ENCODE peak calls at places on chromosomes 6 and 20, in ten cellular contexts. P, H, R, K, M, I, U, W, O and Q are unnamed samples.

GRCh38 chr20:6533321-6533720 is 234.2 kb upstream of the BMP2 start:
- DNase-seq in P (no peak), H (no peak), R (no peak), K (peak; percentile 61), M (no peak), I (no peak), U (no peak), W (peak; percentile 1), O (no peak), Q (peak; percentile 91)

GRCh38 chr6:149636116-149636515 is 12.4 kb downstream of the KATNA1 start:
- DNase-seq in P (no peak), H (no peak), R (no peak), K (no peak), M (no peak), I (no peak), U (no peak), W (peak; percentile 49), O (no peak), Q (no peak)

GRCh38 chr6:144302701-144303351 is 17.7 kb downstream of the UTRN start:
- DNase-seq in P (no peak), H (no peak), R (no peak), K (no peak), M (no peak), I (no peak), U (no peak), W (no peak), O (no peak), Q (no peak)

GRCh38 chr6:85580878-85581267 is 12.8 kb downstream of the SNX14 start:
- DNase-seq in P (peak; percentile 19), H (no peak), R (no peak), K (no peak), M (peak; percentile 66), I (no peak), U (no peak), W (peak; percentile 45), O (no peak), Q (no peak)

GRCh38 chr6:15205321-15205720 is 40.5 kb upstream of the JARID2 start:
- DNase-seq in P (no peak), H (no peak), R (no peak), K (peak; percentile 59), M (no peak), I (no peak), U (no peak), W (no peak), O (no peak), Q (no peak)

GRCh38 chr6:169071394-169071793 is 182.3 kb downstream of the THBS2 start:
- DNase-seq in P (no peak), H (no peak), R (no peak), K (no peak), M (no peak), I (no peak), U (no peak), W (no peak), O (no peak), Q (no peak)

GRCh38 chr6:6749791-6750434 is 161.4 kb downstream of the LY86 start:
- DNase-seq in P (peak; percentile 66), H (peak; percentile 88), R (no peak), K (peak; percentile 34), M (no peak), I (no peak), U (peak; percentile 90), W (peak; percentile 67), O (peak; percentile 74), Q (peak; percentile 42)

GRCh38 chr20:24779886-24780285 is 169.2 kb upstream of the CST7 start:
- DNase-seq in P (no peak), H (no peak), R (no peak), K (no peak), M (no peak), I (no peak), U (no peak), W (no peak), O (peak; percentile 18), Q (no peak)

GRCh38 chr20:50417484-50418235 is 92.5 kb upstream of the PTPN1 start:
- DNase-seq in P (no peak), H (no peak), R (no peak), K (no peak), M (no peak), I (no peak), U (peak; percentile 12), W (no peak), O (no peak), Q (no peak)

GRCh38 chr20:3710027-3710426 is 2.4 kb downstream of the SIGLEC1 start:
- DNase-seq in P (no peak), H (no peak), R (no peak), K (no peak), M (no peak), I (no peak), U (peak; percentile 73), W (no peak), O (peak; percentile 47), Q (no peak)

GRCh38 chr6:107489636-107490567 is at the start of gene SOBP:
- DNase-seq in P (peak; percentile 83), H (peak; percentile 84), R (peak; percentile 65), K (no peak), M (peak; percentile 35), I (peak; percentile 96), U (peak; percentile 87), W (peak; percentile 43), O (peak; percentile 55), Q (no peak)

GRCh38 chr6:456358-456857 is 64.9 kb downstream of the IRF4 start:
- DNase-seq in P (no peak), H (no peak), R (no peak), K (no peak), M (no peak), I (no peak), U (no peak), W (no peak), O (no peak), Q (no peak)

GRCh38 chr6:157595768-157596167 is 214.8 kb downstream of the ZDHHC14 start:
- DNase-seq in P (no peak), H (no peak), R (no peak), K (no peak), M (no peak), I (no peak), U (no peak), W (no peak), O (no peak), Q (no peak)
- TF ChIP-seq CTCF in P (no peak), H (no peak), R (no peak), K (no peak), M (no peak), I (no peak), U (no peak), W (no peak), O (no peak), Q (no peak)

GRCh38 chr20:36745927-36746659 is at the start of gene NDRG3:
- DNase-seq in P (peak; percentile 94), H (peak; percentile 94), R (peak; percentile 90), K (peak; percentile 59), M (peak; percentile 96), I (peak; percentile 97), U (peak; percentile 97), W (peak; percentile 92), O (peak; percentile 97), Q (peak; percentile 66)

GRCh38 chr20:36745234-36745926 is 510 bp downstream of the NDRG3 start:
- DNase-seq in P (peak; percentile 29), H (no peak), R (no peak), K (no peak), M (peak; percentile 21), I (no peak), U (peak; percentile 83), W (peak; percentile 22), O (peak; percentile 54), Q (no peak)

GRCh38 chr20:36744764-36745191 is 1.1 kb downstream of the NDRG3 start:
- DNase-seq in P (peak; percentile 72), H (no peak), R (no peak), K (no peak), M (peak; percentile 70), I (peak; percentile 73), U (no peak), W (peak; percentile 61), O (no peak), Q (no peak)

GRCh38 chr20:36742558-36742957 is 3.3 kb downstream of the NDRG3 start:
- DNase-seq in P (no peak), H (no peak), R (no peak), K (no peak), M (no peak), I (no peak), U (no peak), W (no peak), O (no peak), Q (no peak)

DNA sequence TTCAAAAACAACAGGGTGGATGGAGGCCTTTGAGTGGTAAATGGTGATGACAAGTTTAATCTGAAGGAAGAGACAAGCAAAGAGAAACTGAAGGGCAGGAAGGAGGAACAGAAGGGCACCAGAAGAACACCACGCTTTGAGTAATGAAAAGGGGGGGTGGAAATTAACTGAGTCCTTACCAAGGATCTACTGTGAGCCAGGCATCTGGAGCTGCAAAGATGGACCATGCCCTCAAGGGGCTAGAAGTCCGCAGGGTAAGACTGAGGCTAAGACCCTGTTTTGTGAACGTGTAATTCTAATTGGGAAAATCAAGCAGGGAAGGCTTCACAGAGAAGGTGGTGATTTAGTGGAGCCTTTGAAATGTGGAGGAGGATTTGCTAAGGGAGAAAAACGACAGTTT is 1.6 kb downstream of the NDRG3 start:
- DNase-seq in P (no peak), H (no peak), R (no peak), K (no peak), M (no peak), I (no peak), U (no peak), W (no peak), O (no peak), Q (no peak)
- H3K4me3 ChIP-seq in P (peak overlapping the region; percentile 74), H (no peak overlapping the region), R (no peak overlapping the region), K (no peak overlapping the region), M (no peak overlapping the region), I (peak overlapping the region; percentile 85), U (no peak overlapping the region), W (no peak overlapping the region), O (no peak overlapping the region), Q (no peak overlapping the region)

GRCh38 chr6:160455484-160456213 is 107.5 kb downstream of the SLC22A3 start:
- DNase-seq in P (peak; percentile 45), H (peak; percentile 79), R (peak; percentile 28), K (no peak), M (peak; percentile 51), I (peak; percentile 64), U (peak; percentile 78), W (peak; percentile 78), O (peak; percentile 55), Q (no peak)
- TF ChIP-seq CTCF in P (peak; percentile 97), H (peak; percentile 99), R (peak; percentile 91), K (peak; percentile 92), M (peak; percentile 99), I (peak; percentile 98), U (peak; percentile 89), W (peak; percentile 94), O (peak; percentile 93), Q (peak; percentile 94)

GRCh38 chr6:18328549-18328922 is 58.6 kb upstream of the RNF144B start:
- DNase-seq in P (no peak), H (no peak), R (no peak), K (no peak), M (no peak), I (no peak), U (no peak), W (no peak), O (no peak), Q (no peak)
- H3K4me3 ChIP-seq in P (no peak overlapping the region), H (no peak overlapping the region), R (no peak overlapping the region), K (no peak overlapping the region), M (no peak overlapping the region), I (no peak overlapping the region), U (peak overlapping the region; percentile 11), W (no peak overlapping the region), O (no peak overlapping the region), Q (no peak overlapping the region)